ENCODE peak calls at places on chromosomes 6 and 20, in seven cellular contexts. R is mammary epithelial cell, F is GM12865, G is mucosa of descending colon, B is choroid plexus epithelial cell, P is astrocyte of the cerebellum, Z is AG04450. Q is an unnamed sample.
A peak's percentile ranks its signal among the peaks of the same experiment; 100 is the strongest.

GRCh38 chr20:37071481-37071911 is 24.3 kb downstream of the RBL1 start:
- DNase-seq in R (peak; percentile 85), F (peak; percentile 73), G (no peak), B (peak; percentile 73), P (no peak), Z (no peak), Q (peak; percentile 58)

GRCh38 chr6:104973404-104973803 is 16.5 kb downstream of the LIN28B start:
- DNase-seq in R (no peak), F (no peak), G (no peak), B (no peak), P (no peak), Z (no peak), Q (no peak)

GRCh38 chr6:88114838-88115237 is 51.3 kb downstream of the CNR1 start:
- DNase-seq in R (no peak), F (peak; percentile 50), G (no peak), B (no peak), P (no peak), Z (no peak), Q (no peak)

GRCh38 chr20:48679603-48680002 is 148.2 kb downstream of the PREX1 start:
- DNase-seq in R (no peak), F (peak; percentile 56), G (peak; percentile 88), B (no peak), P (no peak), Z (no peak), Q (no peak)

GRCh38 chr6:72976389-72976900 is 248.9 kb downstream of the KHDC1L start:
- DNase-seq in R (no peak), F (no peak), G (no peak), B (no peak), P (no peak), Z (no peak), Q (no peak)

GRCh38 chr6:18324708-18325047 is 60.3 kb upstream of the DEK start:
- DNase-seq in R (no peak), F (no peak), G (no peak), B (no peak), P (no peak), Z (no peak), Q (no peak)

GRCh38 chr6:82006027-82006738 is 241.4 kb downstream of the IBTK start:
- DNase-seq in R (peak; percentile 41), F (peak; percentile 49), G (no peak), B (peak; percentile 76), P (no peak), Z (no peak), Q (peak; percentile 59)

GRCh38 chr6:136085370-136086115 is 164.6 kb downstream of the MTFR2 start:
- DNase-seq in R (no peak), F (no peak), G (no peak), B (peak; percentile 52), P (peak; percentile 59), Z (no peak), Q (no peak)

GRCh38 chr20:8271727-8272126 is 139.7 kb downstream of the PLCB1 start:
- DNase-seq in R (no peak), F (no peak), G (no peak), B (no peak), P (no peak), Z (no peak), Q (no peak)

GRCh38 chr6:14074723-14075503 is 42.7 kb upstream of the CD83 start:
- DNase-seq in R (peak; percentile 58), F (peak; percentile 82), G (no peak), B (peak; percentile 75), P (no peak), Z (no peak), Q (peak; percentile 79)

GRCh38 chr20:49938173-49939163 is 2.3 kb downstream of the RNF114 start:
- DNase-seq in R (peak; percentile 55), F (no peak), G (no peak), B (peak; percentile 88), P (no peak), Z (peak; percentile 65), Q (peak; percentile 81)

GRCh38 chr6:13466304-13467215 is 20.8 kb downstream of the GFOD1 start:
- DNase-seq in R (peak; percentile 17), F (no peak), G (no peak), B (no peak), P (no peak), Z (no peak), Q (no peak)

GRCh38 chr6:33718713-33719112 is 7.2 kb upstream of the UQCC2 start:
- DNase-seq in R (peak; percentile 71), F (peak; percentile 32), G (no peak), B (no peak), P (no peak), Z (no peak), Q (no peak)

GRCh38 chr6:21133902-21134301 is 459.6 kb upstream of the SOX4 start:
- DNase-seq in R (no peak), F (no peak), G (no peak), B (no peak), P (no peak), Z (no peak), Q (no peak)

GRCh38 chr6:106046116-106046853 is 39.9 kb upstream of the PRDM1 start:
- DNase-seq in R (no peak), F (no peak), G (no peak), B (no peak), P (no peak), Z (no peak), Q (no peak)

GRCh38 chr20:25147716-25148115 is 47.8 kb upstream of the ENTPD6 start:
- DNase-seq in R (no peak), F (no peak), G (no peak), B (no peak), P (no peak), Z (no peak), Q (no peak)

GRCh38 chr6:158962371-158962770 is 37.6 kb downstream of the RSPH3 start:
- DNase-seq in R (no peak), F (no peak), G (no peak), B (no peak), P (no peak), Z (no peak), Q (no peak)

GRCh38 chr6:105711216-105711615 is 308.3 kb upstream of the PREP start:
- DNase-seq in R (peak; percentile 35), F (no peak), G (no peak), B (no peak), P (no peak), Z (no peak), Q (peak; percentile 13)

GRCh38 chr6:7785243-7785941 is 59.5 kb downstream of the BMP6 start:
- DNase-seq in R (no peak), F (no peak), G (no peak), B (peak; percentile 15), P (no peak), Z (no peak), Q (peak; percentile 6)

GRCh38 chr6:33967266-33967767 is 163.5 kb upstream of the MLN start:
- DNase-seq in R (no peak), F (no peak), G (no peak), B (no peak), P (no peak), Z (no peak), Q (no peak)

GRCh38 chr6:154463573-154464419 is 46.7 kb downstream of the CNKSR3 start:
- DNase-seq in R (no peak), F (no peak), G (no peak), B (no peak), P (no peak), Z (no peak), Q (no peak)

GRCh38 chr6:159646731-159647130 is 46.3 kb downstream of the SOD2 start:
- DNase-seq in R (peak; percentile 74), F (peak; percentile 66), G (no peak), B (peak; percentile 51), P (peak; percentile 55), Z (no peak), Q (no peak)

GRCh38 chr6:116206231-116206903 is 47.5 kb downstream of the TSPYL4 start:
- DNase-seq in R (peak; percentile 80), F (no peak), G (no peak), B (peak; percentile 51), P (no peak), Z (no peak), Q (peak; percentile 37)

GRCh38 chr6:160987265-160987664 is 4.3 kb upstream of the MAP3K4 start:
- DNase-seq in R (no peak), F (no peak), G (no peak), B (no peak), P (no peak), Z (no peak), Q (no peak)

GRCh38 chr6:151722342-151722741 is 85.1 kb upstream of the ESR1 start:
- DNase-seq in R (no peak), F (no peak), G (no peak), B (no peak), P (no peak), Z (no peak), Q (no peak)

GRCh38 chr6:16700202-16700997 is 60.9 kb downstream of the ATXN1 start:
- DNase-seq in R (no peak), F (no peak), G (no peak), B (no peak), P (no peak), Z (no peak), Q (no peak)

GRCh38 chr6:41375598-41376151 is 40.3 kb downstream of the NCR2 start:
- DNase-seq in R (no peak), F (no peak), G (no peak), B (no peak), P (no peak), Z (no peak), Q (no peak)

GRCh38 chr6:41374618-41375590 is 39.5 kb downstream of the NCR2 start:
- DNase-seq in R (no peak), F (no peak), G (no peak), B (peak; percentile 35), P (no peak), Z (no peak), Q (no peak)

GRCh38 chr6:41373367-41373918 is 38.0 kb downstream of the NCR2 start:
- DNase-seq in R (no peak), F (no peak), G (no peak), B (peak; percentile 66), P (no peak), Z (no peak), Q (no peak)

GRCh38 chr6:41372526-41373366 is 37.3 kb downstream of the NCR2 start:
- DNase-seq in R (no peak), F (no peak), G (no peak), B (peak; percentile 76), P (no peak), Z (no peak), Q (no peak)

GRCh38 chr6:41373919-41374617 is 38.7 kb downstream of the NCR2 start:
- DNase-seq in R (no peak), F (no peak), G (no peak), B (no peak), P (no peak), Z (no peak), Q (no peak)
- TF ChIP-seq CTCF in R (no peak), F (no peak), G (no peak), B (no peak), P (no peak), Z (no peak), Q (no peak)

GRCh38 chr6:39225946-39226437 is 3.3 kb downstream of the KCNK5 start:
- DNase-seq in R (no peak), F (peak; percentile 36), G (peak; percentile 79), B (no peak), P (no peak), Z (no peak), Q (no peak)
- H3K4me3 ChIP-seq in R (no peak overlapping the region), F (no peak overlapping the region), G (no peak overlapping the region), B (no peak overlapping the region), P (no peak overlapping the region), Z (no peak overlapping the region), Q (no peak overlapping the region)

GRCh38 chr6:146027586-146028249 is 1.1 kb upstream of the GRM1 start:
- DNase-seq in R (no peak), F (no peak), G (no peak), B (peak; percentile 6), P (no peak), Z (no peak), Q (no peak)
- TF ChIP-seq CTCF in R (no peak), F (no peak), G (no peak), B (peak; percentile 14), P (no peak), Z (no peak), Q (no peak)

GRCh38 chr6:139369568-139370046 is 4.8 kb downstream of the CITED2 start:
- DNase-seq in R (peak; percentile 21), F (peak; percentile 55), G (no peak), B (peak; percentile 85), P (no peak), Z (no peak), Q (peak; percentile 99)
- H3K4me3 ChIP-seq in R (no peak overlapping the region), F (no peak overlapping the region), G (no peak overlapping the region), B (no peak overlapping the region), P (no peak overlapping the region), Z (no peak overlapping the region), Q (no peak overlapping the region)

Q was measured in fibroblast of villous mesenchyme.